ENCODE peak calls at places on chromosome 9, in ten cellular contexts. I is A549; D is tibial artery; T is psoas muscle; H is ascending aorta; P is left ventricle myocardium inferior; C is fibroblast of lung; K is lung; Q is GM06990; V is Jurkat, Clone E6-1. B is an unnamed sample.

GRCh38 chr9:1018121-1018520 is 32.0 kb upstream of the DMRT2 start:
- DNase-seq in D (no peak), T (peak; percentile 34), C (no peak), H (no peak), P (no peak), I (no peak), K (no peak), Q (no peak), V (no peak), B (no peak)

GRCh38 chr9:105205787-105206511 is 38.5 kb upstream of the SLC44A1 start:
- DNase-seq in T (peak; percentile 64), V (no peak), I (no peak), H (peak; percentile 90), Q (no peak), D (peak; percentile 88), C (peak; percentile 97), K (peak; percentile 57), P (peak; percentile 41), B (peak; percentile 73)

GRCh38 chr9:93829271-93830223 is 125.6 kb downstream of the BARX1 start:
- DNase-seq in I (no peak), V (no peak), D (no peak), Q (no peak), P (no peak), C (no peak), H (no peak), T (no peak), K (no peak), B (no peak)

GRCh38 chr9:99515874-99516656 is 294.0 kb downstream of the SEC61B start:
- DNase-seq in Q (peak; percentile 33), I (no peak), D (no peak), C (no peak), H (no peak), K (no peak), V (no peak), T (no peak), P (no peak), B (no peak)

GRCh38 chr9:132637351-132637750 is 32.4 kb downstream of the DDX31 start:
- DNase-seq in V (no peak), D (no peak), C (no peak), K (no peak), Q (no peak), I (no peak), P (no peak), H (no peak), T (no peak), B (no peak)

GRCh38 chr9:124349675-124350484 is 65.4 kb downstream of the PSMB7 start:
- DNase-seq in V (no peak), Q (peak; percentile 22), K (no peak), D (peak; percentile 48), H (no peak), C (no peak), I (no peak), T (no peak), P (no peak), B (no peak)

GRCh38 chr9:3525088-3525835 is 539 bp downstream of the RFX3 start:
- DNase-seq in H (no peak), Q (no peak), P (peak; percentile 22), I (no peak), V (no peak), K (no peak), C (no peak), T (no peak), D (no peak), B (no peak)

GRCh38 chr9:35559792-35560530 is 45.1 kb upstream of the TESK1 start:
- DNase-seq in C (no peak), V (no peak), H (peak; percentile 60), T (no peak), Q (no peak), I (no peak), P (no peak), K (no peak), D (no peak), B (no peak)

GRCh38 chr9:1639166-1639565 is 376.0 kb upstream of the SMARCA2 start:
- DNase-seq in P (no peak), H (no peak), V (no peak), C (no peak), T (no peak), D (no peak), Q (no peak), I (no peak), K (no peak), B (no peak)

GRCh38 chr9:38281196-38281595 is 111.3 kb upstream of the ALDH1B1 start:
- DNase-seq in K (no peak), P (no peak), Q (no peak), I (no peak), T (no peak), H (no peak), C (no peak), D (no peak), V (no peak), B (no peak)

GRCh38 chr9:120531683-120532300 is 48.2 kb downstream of the CDK5RAP2 start:
- DNase-seq in K (peak; percentile 46), T (no peak), V (peak; percentile 8), C (peak; percentile 41), P (no peak), H (no peak), Q (no peak), I (peak; percentile 55), D (no peak), B (no peak)

GRCh38 chr9:97753364-97753763 is 56.2 kb upstream of the XPA start:
- DNase-seq in H (no peak), C (no peak), T (no peak), D (no peak), Q (no peak), P (no peak), V (no peak), I (no peak), K (no peak), B (no peak)

GRCh38 chr9:129323376-129323998 is 145.4 kb upstream of the IER5L start:
- DNase-seq in T (no peak), I (no peak), D (peak; percentile 64), Q (no peak), H (peak; percentile 61), V (no peak), P (no peak), C (no peak), K (no peak), B (no peak)

GRCh38 chr9:92716557-92716956 is 46.6 kb upstream of the IPPK start:
- DNase-seq in C (peak; percentile 29), K (peak; percentile 72), P (peak; percentile 66), V (peak; percentile 36), Q (peak; percentile 60), I (peak; percentile 73), H (no peak), D (no peak), T (peak; percentile 63), B (no peak)

GRCh38 chr9:98856982-98857381 is 49.5 kb downstream of the GALNT12 start:
- DNase-seq in P (no peak), I (no peak), H (no peak), T (no peak), Q (no peak), K (no peak), D (no peak), V (no peak), C (no peak), B (no peak)

DNA sequence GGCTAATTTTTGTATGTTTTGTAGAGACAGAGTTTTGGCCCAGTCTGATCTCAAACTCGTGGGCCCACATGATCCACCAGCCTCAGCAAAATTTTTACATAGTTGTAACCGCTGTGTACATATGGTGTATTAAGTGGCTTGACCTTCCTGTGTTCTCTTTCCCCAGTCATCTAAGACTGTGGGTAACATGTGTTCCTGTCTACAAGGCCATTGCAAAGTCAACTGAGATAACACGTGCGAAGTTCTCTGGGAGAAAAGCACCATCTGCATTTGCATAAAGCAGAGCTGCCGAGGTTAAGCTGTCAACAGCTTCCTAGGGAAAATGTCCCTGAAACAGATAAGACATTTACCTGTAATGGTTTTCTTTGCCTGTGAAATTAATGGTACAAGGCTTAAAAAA is 273.7 kb downstream of the FANCC start:
- DNase-seq in P (no peak), K (no peak), Q (no peak), I (no peak), T (no peak), D (no peak), H (no peak), C (peak; percentile 31), V (no peak), B (no peak)
- H3K4me3 ChIP-seq in P (peak overlapping the region; percentile 44), K (no peak overlapping the region), Q (no peak overlapping the region), I (no peak overlapping the region), T (no peak overlapping the region), D (no peak overlapping the region), H (no peak overlapping the region), C (no peak overlapping the region), V (no peak overlapping the region), B (no peak overlapping the region)

GRCh38 chr9:112064871-112065270 is 110.2 kb downstream of the SUSD1 start:
- DNase-seq in C (no peak), T (no peak), P (no peak), I (no peak), H (no peak), D (no peak), K (no peak), V (no peak), Q (no peak), B (no peak)

GRCh38 chr9:112061152-112061740 is 113.9 kb downstream of the SUSD1 start:
- DNase-seq in Q (peak; percentile 65), T (peak; percentile 63), V (no peak), K (peak; percentile 57), C (peak; percentile 97), D (peak; percentile 78), I (peak; percentile 81), P (peak; percentile 44), H (peak; percentile 89), B (peak; percentile 87)

GRCh38 chr9:112063151-112063550 is 111.9 kb downstream of the SUSD1 start:
- DNase-seq in V (no peak), T (no peak), K (no peak), P (no peak), C (peak; percentile 50), H (no peak), I (no peak), Q (no peak), D (no peak), B (peak; percentile 65)

GRCh38 chr9:112069318-112070169 is 105.6 kb downstream of the SUSD1 start:
- DNase-seq in P (no peak), I (no peak), K (no peak), T (no peak), V (no peak), C (no peak), H (no peak), D (no peak), Q (peak; percentile 52), B (no peak)

GRCh38 chr9:112065781-112066606 is 109.1 kb downstream of the SUSD1 start:
- DNase-seq in D (no peak), T (no peak), H (peak; percentile 73), K (peak; percentile 39), I (no peak), Q (no peak), V (no peak), C (peak; percentile 89), P (no peak), B (peak; percentile 63)
- H3K4me3 ChIP-seq in D (no peak overlapping the region), T (no peak overlapping the region), H (no peak overlapping the region), K (no peak overlapping the region), I (no peak overlapping the region), Q (no peak overlapping the region), V (no peak overlapping the region), C (no peak overlapping the region), P (no peak overlapping the region), B (no peak overlapping the region)

GRCh38 chr9:128065907-128066712 is 1.0 kb downstream of the NAIF1 start:
- DNase-seq in H (no peak), P (no peak), Q (no peak), K (no peak), T (no peak), C (no peak), V (no peak), I (no peak), D (no peak), B (no peak)
- H3K4me3 ChIP-seq in H (peak overlapping the region; percentile 56), P (peak overlapping the region; percentile 92), Q (peak overlapping the region; percentile 68), K (peak overlapping the region; percentile 28), T (peak overlapping the region; percentile 78), C (peak overlapping the region; percentile 64), V (peak overlapping the region; percentile 92), I (peak overlapping the region; percentile 51), D (peak overlapping the region; percentile 98), B (peak overlapping the region; percentile 51)

GRCh38 chr9:90946981-90947380 is 145.4 kb downstream of the SYK start:
- DNase-seq in K (no peak), T (no peak), P (no peak), V (no peak), D (no peak), H (no peak), I (no peak), Q (no peak), C (no peak), B (no peak)
- H3K4me3 ChIP-seq in K (no peak overlapping the region), T (no peak overlapping the region), P (no peak overlapping the region), V (no peak overlapping the region), D (no peak overlapping the region), H (no peak overlapping the region), I (no peak overlapping the region), Q (no peak overlapping the region), C (no peak overlapping the region), B (no peak overlapping the region)

B was measured in BJ.